ENCODE peak calls at places on chromosomes 7 and 10, in four cellular contexts. P is tibial artery; Y is CD4-positive, CD25-positive, alpha-beta regulatory T cell; D is fibroblast of lung. I is an unnamed sample.

GRCh38 chr10:23793577-23793976 is 354.7 kb downstream of the OTUD1 start:
- DNase-seq in P (no peak), Y (no peak), D (no peak), I (no peak)

GRCh38 chr10:97796651-97797050 is 24.9 kb upstream of the SFRP5 start:
- DNase-seq in P (no peak), Y (peak; percentile 38), D (no peak), I (no peak)

GRCh38 chr7:99827040-99827778 is 604 bp upstream of the CYP3A43 start:
- DNase-seq in P (no peak), Y (no peak), D (no peak), I (no peak)

GRCh38 chr10:75546004-75546403 is 114.6 kb downstream of the LRMDA start:
- DNase-seq in P (no peak), Y (no peak), D (no peak), I (no peak)

GRCh38 chr7:95404316-95404715 is 8.1 kb upstream of the PON3 start:
- DNase-seq in P (no peak), Y (no peak), D (peak; percentile 37), I (no peak)

GRCh38 chr10:80132299-80133139 is at the start of gene PLAC9:
- DNase-seq in P (no peak), Y (no peak), D (peak; percentile 44), I (no peak)

GRCh38 chr7:156932006-156932405 is 17.5 kb upstream of the NOM1 start:
- DNase-seq in P (no peak), Y (no peak), D (no peak), I (no peak)

GRCh38 chr10:5968681-5969453 is 8.5 kb downstream of the IL15RA start:
- DNase-seq in P (no peak), Y (no peak), D (no peak), I (no peak)

GRCh38 chr10:27771231-27771630 is 25.6 kb upstream of the MKX start:
- DNase-seq in P (no peak), Y (no peak), D (no peak), I (no peak)

GRCh38 chr7:23334482-23335056 is 35.4 kb downstream of the MALSU1 start:
- DNase-seq in P (no peak), Y (no peak), D (peak; percentile 95), I (peak; percentile 92)

GRCh38 chr7:98628418-98628817 is 11.3 kb downstream of the NPTX2 start:
- DNase-seq in P (no peak), Y (no peak), D (no peak), I (no peak)

GRCh38 chr7:107150375-107151073 is 18.3 kb upstream of the HBP1 start:
- DNase-seq in P (peak; percentile 86), Y (peak; percentile 76), D (peak; percentile 83), I (peak; percentile 67)

GRCh38 chr10:5413012-5413938 is 918 bp downstream of the NET1 start:
- DNase-seq in P (no peak), Y (no peak), D (peak; percentile 51), I (no peak)

GRCh38 chr7:2800220-2800922 is 43.7 kb downstream of the GNA12 start:
- DNase-seq in P (no peak), Y (no peak), D (no peak), I (no peak)

GRCh38 chr7:139817249-139817648 is 11.8 kb upstream of the TBXAS1 start:
- DNase-seq in P (no peak), Y (no peak), D (no peak), I (no peak)

GRCh38 chr10:42992156-42992956 is 84.5 kb upstream of the RET start:
- DNase-seq in P (no peak), Y (no peak), D (no peak), I (no peak)

GRCh38 chr7:12570529-12571461 is at the start of gene SCIN:
- DNase-seq in P (no peak), Y (no peak), D (peak; percentile 9), I (no peak)

GRCh38 chr10:28880551-28880950 is 203.2 kb downstream of the BAMBI start:
- DNase-seq in P (no peak), Y (no peak), D (peak; percentile 35), I (no peak)

GRCh38 chr7:51640851-51641250 is 324.2 kb upstream of the COBL start:
- DNase-seq in P (no peak), Y (no peak), D (no peak), I (no peak)